ENCODE peak calls at places on chromosomes 12 and 14, in eight cellular contexts. Z is amniotic stem cell; X is NCI-H526; L is H4; M is AG04450; H is stimulated activated CD4-positive, alpha-beta T cell treated with anti-CD3 and anti-CD28 coated beads, Interleukin-2, amount 100 ng/mL, for 48 hours; I is SW480; V is ACHN. N is an unnamed sample.

GRCh38 chr14:103802353-103802752 is 45.0 kb downstream of the PPP1R13B start:
- DNase-seq in Z (no peak), X (peak), L (no peak), M (no peak), H (no peak), I (no peak), V (no peak), N (no peak)

GRCh38 chr14:99950191-99950590 is 115.0 kb upstream of the EVL start:
- DNase-seq in Z (no peak), X (no peak), L (no peak), M (no peak), H (no peak), I (no peak), V (no peak), N (no peak)

GRCh38 chr12:94074216-94074969 is 74.0 kb upstream of the PLXNC1 start:
- DNase-seq in Z (no peak), X (no peak), L (no peak), M (no peak), H (no peak), I (no peak), V (no peak), N (no peak)

GRCh38 chr12:94718114-94718513 is 67.8 kb upstream of the TMCC3 start:
- DNase-seq in Z (no peak), X (no peak), L (peak), M (no peak), H (no peak), I (no peak), V (peak), N (no peak)

GRCh38 chr12:131684015-131684725 is 26.7 kb upstream of the SFSWAP start:
- DNase-seq in Z (no peak), X (no peak), L (no peak), M (no peak), H (no peak), I (no peak), V (no peak), N (no peak)

GRCh38 chr12:109753959-109754358 is 40.3 kb downstream of the FAM222A start:
- DNase-seq in Z (no peak), X (no peak), L (no peak), M (no peak), H (no peak), I (no peak), V (no peak), N (no peak)

GRCh38 chr14:22438742-22439141 is 150.3 kb downstream of the DAD1 start:
- DNase-seq in Z (no peak), X (no peak), L (no peak), M (no peak), H (no peak), I (no peak), V (no peak), N (no peak)

GRCh38 chr14:93892923-93893549 is 34.1 kb upstream of the FAM181A start:
- DNase-seq in Z (peak), X (peak), L (peak), M (peak), H (peak), I (peak), V (peak), N (peak)

GRCh38 chr14:37650356-37651037 is 55.1 kb downstream of the TTC6 start:
- DNase-seq in Z (no peak), X (peak), L (peak), M (no peak), H (no peak), I (no peak), V (no peak), N (no peak)

GRCh38 chr14:36212987-36213386 is 36.5 kb upstream of the PTCSC3 start:
- DNase-seq in Z (no peak), X (no peak), L (no peak), M (no peak), H (no peak), I (no peak), V (no peak), N (no peak)

GRCh38 chr12:53536962-53537361 is 29.7 kb upstream of the NPFF start:
- DNase-seq in Z (no peak), X (no peak), L (no peak), M (no peak), H (no peak), I (no peak), V (no peak), N (no peak)

GRCh38 chr12:32989705-32990104 is 93.1 kb upstream of the PKP2 start:
- DNase-seq in Z (no peak), X (no peak), L (no peak), M (no peak), H (no peak), I (no peak), V (no peak), N (no peak)

GRCh38 chr14:105060751-105061427 is 4.3 kb downstream of the GPR132 start:
- DNase-seq in Z (no peak), X (no peak), L (no peak), M (no peak), H (no peak), I (no peak), V (no peak), N (peak)

N was measured in naive thymus-derived CD4-positive, alpha-beta T cell.